ENCODE peak calls at places on chromosome 21, in six cellular contexts. One of them, this sample, is unnamed.

GRCh38 chr21:29372063-29372802 is 73.5 kb downstream of the BACH1 start:
- DNase-seq in K562: peak; percentile 80
- DNase-seq in IMR-90: peak; percentile 84
- DNase-seq in H1: no peak
- DNase-seq in GM12878: peak; percentile 59
- DNase-seq in HepG2: peak; percentile 78
- DNase-seq in this sample: peak; percentile 50

GRCh38 chr21:16454371-16454770 is 724.6 kb downstream of the USP25 start:
- DNase-seq in K562: no peak
- DNase-seq in IMR-90: no peak
- DNase-seq in H1: no peak
- DNase-seq in GM12878: no peak
- DNase-seq in HepG2: no peak
- DNase-seq in this sample: no peak

GRCh38 chr21:42109473-42109872 is 38.4 kb downstream of the UMODL1 start:
- DNase-seq in K562: no peak
- DNase-seq in IMR-90: no peak
- DNase-seq in H1: no peak
- DNase-seq in GM12878: no peak
- DNase-seq in HepG2: no peak
- DNase-seq in this sample: no peak

GRCh38 chr21:42189860-42190491 is 29.0 kb upstream of the ABCG1 start:
- DNase-seq in K562: no peak
- DNase-seq in IMR-90: no peak
- DNase-seq in H1: no peak
- DNase-seq in GM12878: no peak
- DNase-seq in HepG2: no peak
- DNase-seq in this sample: no peak

GRCh38 chr21:37060296-37060695 is 12.6 kb downstream of the PIGP start:
- DNase-seq in K562: no peak
- DNase-seq in IMR-90: peak; percentile 98
- DNase-seq in H1: peak; percentile 43
- DNase-seq in GM12878: no peak
- DNase-seq in HepG2: peak; percentile 89
- DNase-seq in this sample: peak; percentile 45

GRCh38 chr21:34580181-34580700 is 34.7 kb downstream of the RCAN1 start:
- DNase-seq in K562: no peak
- DNase-seq in IMR-90: no peak
- DNase-seq in H1: no peak
- DNase-seq in GM12878: no peak
- DNase-seq in HepG2: no peak
- DNase-seq in this sample: no peak

GRCh38 chr21:27954806-27955205 is 987.9 kb upstream of the ADAMTS5 start:
- DNase-seq in K562: no peak
- DNase-seq in IMR-90: peak; percentile 71
- DNase-seq in H1: no peak
- DNase-seq in GM12878: no peak
- DNase-seq in HepG2: no peak
- DNase-seq in this sample: no peak

GRCh38 chr21:41451753-41452676 is 26.0 kb downstream of the MX1 start:
- DNase-seq in K562: no peak
- DNase-seq in IMR-90: no peak
- DNase-seq in H1: no peak
- DNase-seq in GM12878: no peak
- DNase-seq in HepG2: no peak
- DNase-seq in this sample: no peak

GRCh38 chr21:45869121-45870007 is 112.2 kb upstream of the COL6A1 start:
- DNase-seq in K562: no peak
- DNase-seq in IMR-90: peak; percentile 79
- DNase-seq in H1: no peak
- DNase-seq in GM12878: no peak
- DNase-seq in HepG2: no peak
- DNase-seq in this sample: no peak

DNA sequence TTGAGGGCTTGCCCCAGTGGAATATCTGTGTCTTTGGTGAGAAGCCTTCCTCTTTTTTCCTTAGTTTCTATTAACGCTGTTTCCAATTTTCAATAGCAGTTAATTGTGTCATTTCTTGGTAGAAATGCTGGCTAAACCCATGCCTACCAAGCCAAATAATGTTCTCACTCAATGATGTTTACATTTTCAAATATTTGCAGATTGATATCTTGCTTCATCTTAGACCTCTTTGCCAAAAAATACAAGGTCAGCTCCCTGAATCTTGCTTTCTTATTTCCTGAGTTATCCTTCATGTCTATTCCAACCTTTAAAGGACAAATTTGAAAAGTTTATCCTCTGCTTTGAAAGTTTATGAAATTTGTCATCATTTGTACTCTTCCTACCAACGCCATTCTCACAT is 5.1 kb downstream of the KCNJ15 start:
- DNase-seq in K562: no peak
- DNase-seq in IMR-90: peak; percentile 27
- DNase-seq in H1: no peak
- DNase-seq in GM12878: no peak
- DNase-seq in HepG2: no peak
- DNase-seq in this sample: no peak
- TF ChIP-seq USF2 in K562: no peak
- TF ChIP-seq USF2 in IMR-90: no peak
- TF ChIP-seq USF2 in H1: no peak
- TF ChIP-seq USF2 in GM12878: no peak
- TF ChIP-seq USF2 in HepG2: no peak
- TF ChIP-seq USF2 in this sample: no peak

GRCh38 chr21:14545906-14546480 is at the start of gene SAMSN1:
- DNase-seq in K562: peak; percentile 52
- DNase-seq in IMR-90: no peak
- DNase-seq in H1: no peak
- DNase-seq in GM12878: peak; percentile 78
- DNase-seq in HepG2: no peak
- DNase-seq in this sample: no peak
- H3K9ac ChIP-seq in K562: peak within 1 kb of the TSS; percentile 82
- H3K9ac ChIP-seq in IMR-90: no peak within 1 kb of the TSS
- H3K9ac ChIP-seq in H1: no peak within 1 kb of the TSS
- H3K9ac ChIP-seq in GM12878: peak within 1 kb of the TSS; percentile 81
- H3K9ac ChIP-seq in HepG2: no peak within 1 kb of the TSS
- H3K9ac ChIP-seq in this sample: no peak within 1 kb of the TSS

GRCh38 chr21:43917515-43918384 is 52.7 kb downstream of the AGPAT3 start:
- DNase-seq in K562: peak; percentile 58
- DNase-seq in IMR-90: no peak
- DNase-seq in H1: no peak
- DNase-seq in GM12878: peak; percentile 25
- DNase-seq in HepG2: peak; percentile 40
- DNase-seq in this sample: no peak

GRCh38 chr21:43916691-43917514 is 51.9 kb downstream of the AGPAT3 start:
- DNase-seq in K562: peak; percentile 75
- DNase-seq in IMR-90: peak; percentile 21
- DNase-seq in H1: no peak
- DNase-seq in GM12878: peak; percentile 71
- DNase-seq in HepG2: no peak
- DNase-seq in this sample: no peak

GRCh38 chr21:43918385-43918947 is 53.4 kb downstream of the AGPAT3 start:
- DNase-seq in K562: no peak
- DNase-seq in IMR-90: no peak
- DNase-seq in H1: no peak
- DNase-seq in GM12878: no peak
- DNase-seq in HepG2: no peak
- DNase-seq in this sample: no peak

GRCh38 chr21:43913928-43914327 is 48.9 kb downstream of the AGPAT3 start:
- DNase-seq in K562: peak; percentile 31
- DNase-seq in IMR-90: peak; percentile 64
- DNase-seq in H1: no peak
- DNase-seq in GM12878: no peak
- DNase-seq in HepG2: no peak
- DNase-seq in this sample: no peak

DNA sequence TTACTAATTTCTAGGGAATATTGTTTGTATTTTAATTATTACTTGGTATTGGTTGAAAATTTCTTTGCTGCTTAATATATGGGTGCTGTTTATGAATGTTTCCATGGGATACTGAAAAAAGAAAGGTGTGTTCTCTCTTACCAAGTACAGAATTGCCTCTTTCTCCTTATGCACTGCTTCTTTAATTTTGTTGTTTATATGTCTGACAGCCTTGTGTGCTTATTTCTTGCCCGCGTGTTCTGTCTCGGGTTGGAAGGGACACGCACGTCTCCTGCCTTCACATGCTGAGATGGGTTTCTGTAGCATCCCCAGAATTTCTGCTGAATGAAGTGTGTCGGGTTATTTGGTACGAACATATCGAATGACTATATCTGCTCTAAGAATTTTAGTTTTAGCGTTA is 51.1 kb downstream of the AGPAT3 start:
- DNase-seq in K562: no peak
- DNase-seq in IMR-90: no peak
- DNase-seq in H1: no peak
- DNase-seq in GM12878: no peak
- DNase-seq in HepG2: no peak
- DNase-seq in this sample: no peak
- TF ChIP-seq USF2 in K562: no peak
- TF ChIP-seq USF2 in IMR-90: no peak
- TF ChIP-seq USF2 in H1: no peak
- TF ChIP-seq USF2 in GM12878: no peak
- TF ChIP-seq USF2 in HepG2: no peak
- TF ChIP-seq USF2 in this sample: no peak

DNA sequence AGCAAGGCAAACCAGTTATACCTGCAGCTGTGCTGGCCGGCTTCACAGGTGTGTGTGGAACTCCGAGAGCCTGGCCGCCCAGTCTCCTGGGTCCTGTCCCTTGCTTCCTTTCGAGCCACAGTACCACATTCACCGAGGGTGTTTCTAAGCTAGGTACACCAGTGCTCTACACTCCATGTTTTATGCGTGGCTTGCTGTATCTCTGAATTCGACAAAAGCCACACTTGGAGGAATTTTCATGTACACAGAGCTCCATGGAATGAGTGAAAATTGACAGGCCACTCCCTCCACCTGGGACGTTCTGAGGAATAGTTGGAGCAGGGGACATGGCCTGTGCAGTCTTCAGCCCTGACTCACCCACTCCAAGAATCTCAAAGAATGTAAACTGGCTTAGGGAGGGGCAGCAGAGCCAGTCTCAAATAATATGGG is 14.0 kb downstream of the ETS2 start:
- DNase-seq in K562: no peak
- DNase-seq in IMR-90: peak; percentile 77
- DNase-seq in H1: no peak
- DNase-seq in GM12878: no peak
- DNase-seq in HepG2: no peak
- DNase-seq in this sample: no peak
- H3K9ac ChIP-seq in K562: no peak overlapping the region
- H3K9ac ChIP-seq in IMR-90: no peak overlapping the region
- H3K9ac ChIP-seq in H1: no peak overlapping the region
- H3K9ac ChIP-seq in GM12878: no peak overlapping the region
- H3K9ac ChIP-seq in HepG2: no peak overlapping the region
- H3K9ac ChIP-seq in this sample: no peak overlapping the region